ENCODE peak calls at places on chromosomes 3 and 15, in four cellular contexts. E is stomach, Y is spleen, F is GM23338. I is an unnamed sample.

GRCh38 chr3:31941230-31941632 is 39.8 kb downstream of the OSBPL10 start:
- DNase-seq in Y (no peak), F (no peak), E (no peak), I (no peak)

GRCh38 chr3:189944285-189945145 is 176.2 kb downstream of the P3H2 start:
- DNase-seq in F (no peak), Y (no peak), E (peak; percentile 74), I (no peak)

GRCh38 chr15:85543741-85544155 is 163.3 kb downstream of the AKAP13 start:
- DNase-seq in F (peak; percentile 76), E (peak; percentile 86), Y (peak; percentile 92), I (peak; percentile 54)

GRCh38 chr3:16606398-16606797 is 1.2 kb upstream of the DAZL start:
- DNase-seq in Y (no peak), F (peak; percentile 23), E (no peak), I (no peak)

GRCh38 chr3:153295906-153296305 is 133.9 kb downstream of the RAP2B start:
- DNase-seq in Y (no peak), E (no peak), F (no peak), I (no peak)

GRCh38 chr3:38396861-38397260 is 50.3 kb downstream of the XYLB start:
- DNase-seq in Y (no peak), E (no peak), F (no peak), I (peak; percentile 31)

GRCh38 chr3:135752851-135753250 is 212.7 kb upstream of the PPP2R3A start:
- DNase-seq in Y (no peak), F (peak; percentile 40), E (no peak), I (no peak)

GRCh38 chr3:177646749-177647148 is 449.5 kb upstream of the TBL1XR1 start:
- DNase-seq in Y (no peak), F (no peak), E (no peak), I (no peak)

GRCh38 chr15:59996498-59997041 is 7.5 kb upstream of the FOXB1 start:
- DNase-seq in F (peak; percentile 64), E (no peak), Y (no peak), I (peak; percentile 73)

GRCh38 chr3:32018723-32019564 is 37.4 kb downstream of the ZNF860 start:
- DNase-seq in F (peak; percentile 77), E (no peak), Y (no peak), I (no peak)

GRCh38 chr3:126541628-126542339 is 16.9 kb downstream of the C3orf22 start:
- DNase-seq in Y (peak; percentile 77), E (peak; percentile 9), F (peak; percentile 80), I (peak; percentile 50)

GRCh38 chr15:68818088-68818670 is 2.5 kb downstream of the ANP32A start:
- DNase-seq in F (peak; percentile 82), E (peak; percentile 65), Y (peak; percentile 92), I (no peak)

GRCh38 chr15:59594493-59594942 is 17.1 kb upstream of the GCNT3 start:
- DNase-seq in E (no peak), F (no peak), Y (no peak), I (no peak)

GRCh38 chr3:141093971-141094401 is 42.8 kb downstream of the SPSB4 start:
- DNase-seq in Y (no peak), F (no peak), E (peak; percentile 61), I (no peak)

GRCh38 chr3:69948246-69948862 is 51.2 kb upstream of the SAMMSON start:
- DNase-seq in F (peak; percentile 65), Y (no peak), E (no peak), I (no peak)

GRCh38 chr3:79874646-79875045 is 106.8 kb upstream of the ROBO1 start:
- DNase-seq in E (no peak), Y (no peak), F (no peak), I (no peak)

GRCh38 chr15:29913528-29914135 is 91.4 kb upstream of the TJP1 start:
- DNase-seq in F (no peak), E (no peak), Y (no peak), I (no peak)

GRCh38 chr15:42175671-42176070 is 19.2 kb upstream of the PLA2G4F start:
- DNase-seq in E (no peak), Y (no peak), F (no peak), I (no peak)

GRCh38 chr3:131485116-131485515 is 17.7 kb downstream of the MRPL3 start:
- DNase-seq in F (no peak), E (no peak), Y (no peak), I (no peak)

GRCh38 chr3:155370198-155370597 is 76.7 kb upstream of the STRIT1 start:
- DNase-seq in E (no peak), Y (no peak), F (no peak), I (no peak)

GRCh38 chr15:32029862-32030781 is at the start of gene CHRNA7:
- DNase-seq in F (peak; percentile 86), E (peak; percentile 76), Y (peak; percentile 79), I (no peak)

GRCh38 chr3:160226026-160226739 is 961 bp downstream of the C3orf80 start:
- DNase-seq in Y (no peak), E (no peak), F (peak; percentile 65), I (no peak)

GRCh38 chr3:147152476-147152875 is 253.9 kb downstream of the ZIC4 start:
- DNase-seq in F (no peak), Y (no peak), E (no peak), I (no peak)

GRCh38 chr3:120348065-120348980 is 831 bp downstream of the LRRC58 start:
- DNase-seq in F (peak; percentile 80), Y (no peak), E (no peak), I (no peak)

GRCh38 chr15:31328425-31328998 is 1.9 kb downstream of the KLF13 start:
- DNase-seq in E (no peak), Y (peak; percentile 93), F (no peak), I (no peak)

GRCh38 chr3:66989860-66990696 is 8.0 kb upstream of the KBTBD8 start:
- DNase-seq in E (no peak), Y (no peak), F (peak; percentile 54), I (no peak)

GRCh38 chr3:102132370-102132769 is 283.1 kb downstream of the NFKBIZ start:
- DNase-seq in E (no peak), F (no peak), Y (no peak), I (no peak)

GRCh38 chr15:74433592-74434259 is at the start of gene SEMA7A:
- DNase-seq in E (peak; percentile 83), F (peak; percentile 91), Y (peak; percentile 98), I (peak; percentile 89)

GRCh38 chr15:99054892-99055291 is 47.3 kb upstream of the PGPEP1L start:
- DNase-seq in Y (no peak), F (peak; percentile 45), E (no peak), I (peak; percentile 38)

GRCh38 chr3:16148783-16149182 is 25.7 kb upstream of the GALNT15 start:
- DNase-seq in F (no peak), E (peak; percentile 33), Y (no peak), I (no peak)

GRCh38 chr3:25713316-25713967 is 48.7 kb upstream of the TOP2B start:
- DNase-seq in Y (no peak), F (no peak), E (no peak), I (no peak)

GRCh38 chr3:126846316-126846715 is 136.6 kb upstream of the PLXNA1 start:
- DNase-seq in E (no peak), F (no peak), Y (no peak), I (no peak)

GRCh38 chr15:101128191-101128590 is 123.7 kb downstream of the CHSY1 start:
- DNase-seq in Y (peak; percentile 22), E (no peak), F (peak; percentile 37), I (no peak)

GRCh38 chr15:34275154-34275553 is 50.3 kb downstream of the EMC4 start:
- DNase-seq in Y (no peak), F (no peak), E (no peak), I (no peak)

GRCh38 chr15:29736012-29736744 is 86.1 kb downstream of the TJP1 start:
- DNase-seq in Y (no peak), E (no peak), F (no peak), I (no peak)

GRCh38 chr3:156705761-156706631 is 31.6 kb downstream of the TIPARP start:
- DNase-seq in E (no peak), F (no peak), Y (no peak), I (no peak)
- TF ChIP-seq POLR2AphosphoS5 in E (no peak), F (no peak), Y (no peak), I (no peak)

GRCh38 chr3:45817788-45818523 is 21.6 kb upstream of the SLC6A20 start:
- DNase-seq in E (peak; percentile 57), Y (no peak), F (no peak), I (no peak)
- TF ChIP-seq POLR2AphosphoS5 in E (peak; percentile 33), Y (no peak), F (no peak), I (no peak)

DNA sequence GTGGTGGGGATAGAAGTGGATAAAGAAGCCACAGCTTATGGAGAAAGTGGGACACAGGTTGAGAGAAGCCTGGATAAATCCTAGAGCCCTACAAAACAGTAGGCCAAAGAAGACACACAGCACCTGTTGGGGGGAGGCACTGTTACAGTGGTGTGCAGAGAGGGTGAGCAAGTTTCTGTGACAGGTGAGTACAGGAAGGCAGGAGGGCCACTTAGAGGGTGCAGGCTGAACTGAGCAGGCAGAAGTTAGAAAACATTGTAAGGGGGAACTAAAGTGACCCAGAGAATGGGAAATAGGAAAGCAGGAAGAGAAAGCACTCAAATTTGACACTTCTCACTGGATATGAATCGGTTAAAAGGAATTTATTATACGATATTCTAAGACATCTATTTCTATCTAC is 146.1 kb upstream of the TMCO5A start:
- DNase-seq in Y (no peak), F (no peak), E (no peak), I (no peak)
- TF ChIP-seq POLR2AphosphoS5 in Y (no peak), F (no peak), E (no peak), I (no peak)

DNA sequence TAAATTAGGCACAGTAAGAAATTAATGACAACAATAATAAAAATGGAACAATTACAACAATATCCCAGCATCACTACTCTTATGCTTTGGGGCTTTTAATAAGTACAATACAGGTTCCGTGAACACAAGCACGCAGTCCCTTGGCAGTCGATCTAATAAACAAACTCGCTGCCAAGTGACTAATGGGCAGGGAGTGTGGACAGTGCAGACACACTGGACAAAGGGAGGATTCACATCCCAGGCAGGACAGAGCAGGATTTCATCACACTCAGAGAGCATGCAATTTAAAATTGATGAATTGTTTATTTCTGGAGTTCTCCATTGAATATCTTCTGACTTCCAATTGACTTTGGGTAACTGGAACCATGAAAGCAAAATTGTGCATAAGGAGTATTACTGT is 524.1 kb upstream of the CFAP20DC start:
- DNase-seq in Y (no peak), F (no peak), E (no peak), I (no peak)
- TF ChIP-seq POLR2AphosphoS5 in Y (no peak), F (no peak), E (no peak), I (no peak)

DNA sequence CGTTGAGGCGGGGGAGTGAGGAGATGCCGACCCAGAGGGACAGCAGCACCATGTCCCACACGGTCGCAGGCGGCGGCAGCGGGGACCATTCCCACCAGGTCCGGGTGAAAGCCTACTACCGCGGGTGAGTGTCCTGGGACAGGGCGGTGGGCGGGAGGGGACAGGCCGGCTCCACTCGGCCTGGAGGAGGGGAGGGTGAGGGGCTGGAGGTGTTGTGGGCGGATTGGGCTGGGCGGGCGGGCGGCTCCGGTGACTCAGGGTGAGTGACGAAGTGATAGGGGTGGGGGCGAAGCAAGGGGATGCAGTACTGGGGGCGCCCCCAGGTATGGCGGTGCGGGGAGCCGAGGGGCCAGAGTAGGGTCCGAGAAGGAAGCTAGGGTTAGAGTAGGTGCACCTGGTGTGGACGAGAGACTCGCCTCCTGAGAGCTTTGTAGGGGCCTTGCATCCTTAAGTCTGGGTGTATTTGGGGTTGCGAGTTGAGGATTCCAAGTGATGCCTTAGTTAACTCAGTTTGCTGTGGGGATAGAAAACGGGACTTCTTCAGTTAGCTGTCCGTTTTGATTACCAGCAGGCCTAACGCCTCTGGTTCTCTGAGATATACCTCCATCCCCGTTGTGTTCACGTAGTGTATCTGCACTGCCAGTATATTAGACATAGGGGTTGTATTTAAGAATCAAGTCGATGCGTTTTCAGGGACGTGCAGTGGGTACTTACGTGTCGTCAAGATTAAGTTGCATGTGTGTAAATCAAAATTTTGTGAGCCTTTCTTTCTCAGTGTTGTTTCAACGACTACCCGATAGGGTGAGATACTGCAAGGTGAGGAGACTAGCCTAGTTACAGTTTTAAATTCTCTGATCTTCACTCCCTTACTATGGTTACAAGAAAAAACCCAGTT is 670 bp downstream of the PRKCI start:
- DNase-seq in F (peak; percentile 63), E (peak; percentile 34), Y (no peak), I (peak; percentile 68)
- TF ChIP-seq POLR2AphosphoS5 in F (no peak), E (no peak), Y (no peak), I (no peak)

GRCh38 chr15:63509933-63510547 is 5.6 kb downstream of the USP3 start:
- DNase-seq in F (no peak), E (no peak), Y (no peak), I (no peak)
- TF ChIP-seq POLR2AphosphoS5 in F (no peak), E (no peak), Y (no peak), I (no peak)

I was measured in H1.